ENCODE peak calls at places on chromosome 12, in ten cellular contexts. B, S, C, H, Q, R, X, W, T and K are unnamed samples.

GRCh38 chr12:121611306-121611705 is 15.0 kb upstream of the ORAI1 start:
- DNase-seq in H (no peak), Q (no peak), R (no peak), W (no peak), C (no peak), X (no peak), B (peak), S (no peak), T (no peak), K (no peak)

GRCh38 chr12:70741266-70741665 is 104.0 kb upstream of the PTPRB start:
- DNase-seq in S (no peak), R (peak), B (no peak), W (no peak), T (no peak), H (no peak), C (no peak), Q (no peak), X (no peak), K (no peak)

GRCh38 chr12:55717397-55718007 is 1.7 kb downstream of the BLOC1S1 start:
- DNase-seq in T (peak), Q (no peak), H (no peak), X (peak), S (peak), C (no peak), R (no peak), B (no peak), W (no peak), K (no peak)

GRCh38 chr12:123532021-123532420 is 1.5 kb downstream of the RILPL1 start:
- DNase-seq in T (peak), H (no peak), S (peak), R (peak), W (no peak), X (no peak), C (peak), B (no peak), Q (no peak), K (no peak)

GRCh38 chr12:54300732-54301427 is at the start of gene NFE2:
- DNase-seq in Q (peak), R (peak), H (no peak), T (peak), B (peak), W (no peak), S (peak), C (no peak), X (peak), K (peak)

GRCh38 chr12:58310828-58311273 is 369.5 kb downstream of the ATP23 start:
- DNase-seq in H (no peak), C (no peak), R (no peak), B (peak), X (no peak), S (peak), W (no peak), T (peak), Q (no peak), K (peak)

GRCh38 chr12:2248901-2249381 is 196.2 kb downstream of the CACNA1C start:
- DNase-seq in T (no peak), B (no peak), R (peak), C (no peak), X (no peak), Q (no peak), H (no peak), S (no peak), W (no peak), K (no peak)

GRCh38 chr12:25423355-25423754 is 129.7 kb downstream of the LMNTD1 start:
- DNase-seq in Q (no peak), C (no peak), T (no peak), W (no peak), B (no peak), X (no peak), S (no peak), R (peak), H (no peak), K (no peak)

GRCh38 chr12:19025582-19025981 is 104.0 kb upstream of the PLEKHA5 start:
- DNase-seq in B (no peak), H (no peak), X (no peak), T (peak), Q (no peak), S (no peak), W (no peak), C (no peak), R (no peak), K (no peak)

GRCh38 chr12:14403711-14404164 is 38.3 kb downstream of the ATF7IP start:
- DNase-seq in R (no peak), S (peak), T (peak), Q (no peak), W (peak), H (no peak), C (peak), B (peak), X (no peak), K (no peak)

GRCh38 chr12:20411309-20411708 is 43.0 kb downstream of the PDE3A start:
- DNase-seq in W (no peak), H (no peak), T (no peak), C (no peak), X (no peak), B (no peak), S (no peak), Q (no peak), R (no peak), K (no peak)

GRCh38 chr12:104733717-104734175 is 224.3 kb downstream of the SLC41A2 start:
- DNase-seq in S (peak), C (no peak), H (no peak), W (peak), X (no peak), R (no peak), T (no peak), B (peak), Q (no peak), K (peak)

GRCh38 chr12:6964605-6965025 is 5.8 kb downstream of the PHB2 start:
- DNase-seq in S (no peak), B (no peak), R (no peak), H (no peak), T (no peak), Q (no peak), X (peak), C (no peak), W (no peak), K (no peak)

GRCh38 chr12:101298426-101298825 is 18.5 kb downstream of the UTP20 start:
- DNase-seq in S (peak), X (no peak), Q (no peak), H (no peak), W (no peak), C (no peak), B (no peak), T (peak), R (no peak), K (no peak)

GRCh38 chr12:726281-727140 is 25.9 kb upstream of the WNK1 start:
- DNase-seq in Q (no peak), H (no peak), B (no peak), X (no peak), S (no peak), W (no peak), T (peak), R (peak), C (no peak), K (peak)

GRCh38 chr12:96294831-96295230 is 100.7 kb downstream of the ELK3 start:
- DNase-seq in B (no peak), C (no peak), S (no peak), R (no peak), H (no peak), Q (no peak), T (no peak), X (no peak), W (peak), K (no peak)

GRCh38 chr12:182381-182883 is 31.5 kb downstream of the SLC6A12 start:
- DNase-seq in Q (no peak), S (no peak), W (no peak), T (peak), H (no peak), R (no peak), B (no peak), C (no peak), X (no peak), K (no peak)

GRCh38 chr12:68358532-68359485 is 26.6 kb upstream of the MDM1 start:
- DNase-seq in T (peak), Q (no peak), S (peak), W (peak), B (peak), C (peak), X (no peak), H (peak), R (peak), K (peak)

GRCh38 chr12:3611853-3612703 is 121.1 kb downstream of the PRMT8 start:
- DNase-seq in W (no peak), T (no peak), R (no peak), X (peak), Q (no peak), B (no peak), S (no peak), H (no peak), C (peak), K (no peak)

GRCh38 chr12:94725375-94726168 is 75.2 kb upstream of the TMCC3 start:
- DNase-seq in B (peak), X (no peak), W (no peak), C (peak), H (no peak), T (peak), R (peak), S (peak), Q (no peak), K (peak)

GRCh38 chr12:94783862-94784261 is 133.5 kb upstream of the TMCC3 start:
- DNase-seq in B (no peak), H (no peak), W (no peak), T (peak), X (no peak), S (no peak), R (no peak), Q (no peak), C (no peak), K (no peak)

GRCh38 chr12:76636141-76636692 is 76.6 kb upstream of the OSBPL8 start:
- DNase-seq in Q (no peak), R (no peak), T (peak), B (peak), H (no peak), C (no peak), X (no peak), S (peak), W (no peak), K (no peak)

GRCh38 chr12:122527478-122527944 is 462 bp downstream of the KNTC1 start:
- DNase-seq in T (peak), H (no peak), X (no peak), W (peak), C (peak), S (peak), B (peak), Q (no peak), R (peak), K (no peak)

GRCh38 chr12:12432373-12432772 is 75.5 kb downstream of the BORCS5 start:
- DNase-seq in B (peak), S (peak), R (no peak), H (no peak), X (no peak), C (no peak), W (no peak), T (peak), Q (no peak), K (no peak)

GRCh38 chr12:34289431-34290190 is 267.3 kb downstream of the ALG10 start:
- DNase-seq in R (peak), Q (peak), H (no peak), W (no peak), T (no peak), C (no peak), X (peak), B (no peak), S (no peak), K (no peak)